ENCODE peak calls at places on chromosome 4, in six cellular contexts. N is HL-60, F is SK-N-SH, Y is endodermal cell, G is heart right ventricle, H is right lobe of liver. J is an unnamed sample.

GRCh38 chr4:5134620-5135019 is 83.3 kb downstream of the STK32B start:
- DNase-seq in H (no peak), G (no peak), Y (no peak), N (no peak), F (no peak), J (no peak)

GRCh38 chr4:128060620-128061565 is at the start of gene LARP1B:
- DNase-seq in H (peak; percentile 98), Y (peak; percentile 99), N (peak; percentile 66), F (peak; percentile 98), G (peak; percentile 96), J (peak; percentile 92)

GRCh38 chr4:186805020-186805820 is 81.6 kb upstream of the FAT1 start:
- DNase-seq in H (no peak), N (no peak), G (no peak), F (no peak), Y (no peak), J (no peak)

GRCh38 chr4:6193399-6193798 is 7.0 kb downstream of the JAKMIP1 start:
- DNase-seq in N (no peak), G (no peak), Y (peak; percentile 39), F (no peak), H (no peak), J (no peak)

GRCh38 chr4:16609170-16609758 is 289.2 kb downstream of the LDB2 start:
- DNase-seq in G (no peak), N (no peak), H (no peak), F (no peak), Y (peak; percentile 72), J (no peak)

GRCh38 chr4:17152941-17153340 is 254.5 kb upstream of the LDB2 start:
- DNase-seq in Y (no peak), F (no peak), H (no peak), G (no peak), N (no peak), J (no peak)

GRCh38 chr4:135718019-135718418 is 1516.4 kb upstream of the PABPC4L start:
- DNase-seq in F (no peak), Y (no peak), H (no peak), G (no peak), N (no peak), J (no peak)

GRCh38 chr4:145177511-145177905 is 2.9 kb downstream of the OTUD4 start:
- DNase-seq in F (no peak), H (no peak), G (no peak), Y (no peak), N (no peak), J (no peak)

GRCh38 chr4:118058955-118059354 is 24.7 kb downstream of the NDST3 start:
- DNase-seq in G (no peak), H (no peak), Y (no peak), F (no peak), N (no peak), J (no peak)

GRCh38 chr4:7783560-7783959 is 156.1 kb downstream of the AFAP1 start:
- DNase-seq in H (no peak), N (no peak), F (no peak), Y (no peak), G (no peak), J (no peak)

GRCh38 chr4:108425988-108426387 is 194.4 kb upstream of the RPL34 start:
- DNase-seq in Y (no peak), G (no peak), N (no peak), H (no peak), F (no peak), J (no peak)

GRCh38 chr4:3311489-3312171 is 18.8 kb downstream of the RGS12 start:
- DNase-seq in Y (peak; percentile 31), N (no peak), F (no peak), H (no peak), G (no peak), J (no peak)

DNA sequence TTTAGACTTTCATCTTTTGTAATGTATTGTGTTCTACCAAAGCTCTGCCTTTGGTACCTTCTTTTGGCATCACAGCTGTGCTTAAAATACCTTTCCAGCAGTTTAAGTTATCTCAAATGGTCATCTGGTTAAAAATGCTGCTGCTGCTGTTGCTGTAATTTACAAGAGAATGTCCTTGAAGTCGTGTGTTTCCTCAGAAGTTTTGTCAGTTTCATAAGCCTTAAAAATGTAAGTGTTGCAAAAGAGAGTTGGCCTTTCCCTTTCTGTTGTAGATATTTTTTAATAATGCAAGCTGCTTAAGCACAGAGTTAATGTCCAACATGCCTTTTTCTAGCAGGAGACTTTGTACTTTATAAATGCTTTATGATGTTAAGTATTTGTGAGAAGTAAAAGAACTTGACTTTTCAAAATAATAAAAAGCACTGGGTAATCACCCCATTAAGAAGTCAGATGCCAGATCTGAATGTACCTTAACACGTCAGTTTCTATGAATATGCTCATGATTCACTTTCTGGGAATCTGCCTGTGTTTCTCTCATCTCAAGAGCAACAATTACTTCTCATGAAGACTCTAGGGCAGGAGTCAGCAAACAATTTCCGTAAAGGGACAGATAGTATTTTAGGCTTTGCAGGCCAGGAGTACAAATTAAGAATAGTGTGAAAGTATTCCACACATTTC is 35.3 kb upstream of the TENM3 start:
- DNase-seq in F (no peak), N (no peak), G (no peak), H (no peak), Y (no peak), J (no peak)
- H3K27ac ChIP-seq in F (peak overlapping the region; percentile 71), N (no peak overlapping the region), G (no peak overlapping the region), H (no peak overlapping the region), Y (no peak overlapping the region), J (no peak overlapping the region)

DNA sequence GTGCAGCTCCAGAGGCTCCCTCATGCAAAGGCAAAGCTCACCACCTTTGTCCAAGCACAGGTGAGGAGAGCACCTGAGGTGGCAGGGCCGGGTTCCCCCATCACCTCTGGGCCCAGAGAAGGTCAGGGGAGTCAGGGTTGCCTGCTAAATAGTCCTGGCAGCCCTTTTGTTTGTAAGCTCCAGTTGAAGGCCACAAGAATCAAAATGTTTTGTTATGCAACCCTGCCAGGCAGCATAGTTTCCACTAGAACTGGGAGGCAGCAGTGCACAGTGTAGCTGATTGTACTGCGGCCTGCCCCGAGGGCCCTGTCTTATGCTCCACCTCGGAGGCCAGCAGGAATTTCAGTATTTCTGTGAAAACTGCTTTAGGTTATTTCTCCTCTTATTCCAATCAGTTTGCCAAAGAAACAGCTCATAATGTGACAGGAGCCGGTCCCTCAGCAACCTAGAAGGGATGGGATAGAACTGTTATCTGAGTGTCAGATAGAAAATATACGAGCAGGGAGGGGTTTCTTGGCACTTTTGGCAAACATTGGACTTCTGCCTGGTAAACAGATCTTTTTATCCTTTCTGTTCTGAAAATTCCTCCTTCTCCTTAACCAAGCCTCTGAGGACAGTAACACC is 93.7 kb downstream of the LNX1 start:
- DNase-seq in Y (no peak), H (peak; percentile 25), G (peak; percentile 45), N (no peak), F (no peak), J (no peak)
- TF ChIP-seq CTCF in Y (no peak), H (no peak), G (no peak), N (no peak), F (no peak), J (no peak)

GRCh38 chr4:80082693-80083092 is 9.7 kb upstream of the ANTXR2 start:
- DNase-seq in Y (no peak), G (no peak), H (no peak), F (no peak), N (no peak), J (no peak)

GRCh38 chr4:80081566-80081965 is 8.5 kb upstream of the ANTXR2 start:
- DNase-seq in Y (no peak), F (no peak), H (no peak), G (no peak), N (no peak), J (no peak)

GRCh38 chr4:80077639-80078038 is 4.6 kb upstream of the ANTXR2 start:
- DNase-seq in F (no peak), N (no peak), H (no peak), Y (no peak), G (no peak), J (no peak)

GRCh38 chr4:80078361-80079092 is 5.5 kb upstream of the ANTXR2 start:
- DNase-seq in Y (no peak), N (no peak), H (no peak), G (no peak), F (no peak), J (no peak)

GRCh38 chr4:80079255-80079923 is 6.4 kb upstream of the ANTXR2 start:
- DNase-seq in G (no peak), Y (no peak), N (no peak), H (no peak), F (no peak), J (no peak)
- H3K27ac ChIP-seq in G (no peak overlapping the region), Y (no peak overlapping the region), N (peak overlapping the region; percentile 54), H (no peak overlapping the region), F (no peak overlapping the region), J (no peak overlapping the region)

GRCh38 chr4:29805871-29806480 is 914.2 kb upstream of the PCDH7 start:
- DNase-seq in Y (no peak), N (no peak), F (no peak), H (no peak), G (no peak), J (no peak)

GRCh38 chr4:29805245-29805644 is 914.9 kb upstream of the PCDH7 start:
- DNase-seq in F (no peak), Y (peak; percentile 73), G (no peak), H (no peak), N (no peak), J (no peak)
- TF ChIP-seq CTCF in F (peak; percentile 29), Y (peak; percentile 77), G (no peak), H (no peak), N (no peak), J (no peak)

GRCh38 chr4:1727117-1728031 is 6.1 kb downstream of the TACC3 start:
- DNase-seq in Y (no peak), G (peak; percentile 77), N (peak; percentile 93), H (peak; percentile 75), F (peak; percentile 28), J (peak; percentile 85)
- H3K27ac ChIP-seq in Y (no peak overlapping the region), G (peak overlapping the region; percentile 81), N (peak overlapping the region; percentile 69), H (peak overlapping the region; percentile 13), F (peak overlapping the region; percentile 82), J (peak overlapping the region; percentile 67)

DNA sequence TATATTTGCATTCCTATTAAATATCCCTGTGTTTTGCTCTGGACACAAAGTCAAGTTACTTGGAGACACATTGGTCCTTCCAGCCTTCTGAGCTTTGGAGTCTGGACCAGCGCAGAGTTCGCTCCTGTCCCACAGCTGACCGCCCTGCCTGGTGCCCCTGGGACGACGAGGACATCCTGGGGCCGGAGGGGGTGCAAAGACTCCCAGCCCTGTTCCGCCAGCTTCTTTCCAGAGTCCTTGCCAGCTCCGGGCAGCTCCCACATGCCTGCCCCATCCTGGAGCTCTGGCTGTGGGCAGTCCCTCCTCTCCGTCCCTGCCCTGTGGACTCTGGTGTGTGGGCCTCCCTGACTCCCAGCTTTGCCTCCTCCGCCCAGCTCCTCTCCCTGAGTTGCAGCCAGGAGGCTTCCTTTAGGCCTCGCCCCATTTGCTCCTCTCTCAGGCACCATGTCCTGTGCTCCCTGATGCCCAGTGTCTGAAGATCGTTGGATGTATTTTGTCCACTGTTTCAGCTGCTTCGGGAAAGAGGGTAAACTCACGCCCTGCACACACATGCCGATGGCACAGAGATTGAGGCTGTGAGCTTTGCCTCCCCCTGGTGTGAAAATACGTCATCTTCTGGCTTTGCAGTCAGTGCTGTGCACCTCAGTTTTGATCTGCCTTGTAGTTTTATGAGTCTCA is 4.9 kb upstream of the PCGF3 start:
- DNase-seq in N (no peak), Y (no peak), F (no peak), H (no peak), G (no peak), J (no peak)
- TF ChIP-seq CTCF in N (no peak), Y (peak; percentile 40), F (no peak), H (no peak), G (no peak), J (no peak)

GRCh38 chr4:61505773-61506640 is 305.9 kb downstream of the ADGRL3 start:
- DNase-seq in Y (no peak), G (no peak), H (no peak), F (no peak), N (no peak), J (no peak)
- H3K27ac ChIP-seq in Y (no peak overlapping the region), G (no peak overlapping the region), H (no peak overlapping the region), F (no peak overlapping the region), N (no peak overlapping the region), J (no peak overlapping the region)

GRCh38 chr4:137530176-137530575 is 2.1 kb downstream of the PCDH18 start:
- DNase-seq in H (no peak), F (no peak), N (no peak), G (no peak), Y (no peak), J (no peak)
- TF ChIP-seq CTCF in H (no peak), F (no peak), N (no peak), G (no peak), Y (no peak), J (no peak)